ENCODE peak calls at places on chromosomes 1 and 21, in six cellular contexts. One of them, this sample, is unnamed.

GRCh38 chr1:12121212-12122000 is 45.4 kb upstream of the TNFRSF1B start:
- DNase-seq in body of pancreas: no peak
- DNase-seq in GM23338: no peak
- DNase-seq in neural progenitor cell: no peak
- DNase-seq in suprapubic skin: no peak
- DNase-seq in choroid plexus epithelial cell: peak
- DNase-seq in this sample: no peak

GRCh38 chr21:8998946-8999681 is 1522.3 kb upstream of the TPTE start:
- DNase-seq in body of pancreas: no peak
- DNase-seq in GM23338: peak
- DNase-seq in suprapubic skin: no peak
- DNase-seq in neural progenitor cell: no peak
- DNase-seq in choroid plexus epithelial cell: no peak
- DNase-seq in this sample: no peak

GRCh38 chr1:173867753-173868265 is at the start of gene GAS5:
- DNase-seq in GM23338: peak
- DNase-seq in body of pancreas: peak
- DNase-seq in neural progenitor cell: peak
- DNase-seq in suprapubic skin: peak
- DNase-seq in choroid plexus epithelial cell: peak
- DNase-seq in this sample: peak

GRCh38 chr1:58932820-58933598 is 149.2 kb upstream of the JUN start:
- DNase-seq in suprapubic skin: no peak
- DNase-seq in body of pancreas: peak
- DNase-seq in choroid plexus epithelial cell: peak
- DNase-seq in GM23338: no peak
- DNase-seq in neural progenitor cell: no peak
- DNase-seq in this sample: no peak

GRCh38 chr1:31181515-31182343 is 58.0 kb downstream of the NKAIN1 start:
- DNase-seq in body of pancreas: peak
- DNase-seq in neural progenitor cell: peak
- DNase-seq in suprapubic skin: no peak
- DNase-seq in GM23338: peak
- DNase-seq in choroid plexus epithelial cell: peak
- DNase-seq in this sample: no peak

GRCh38 chr1:37028981-37029617 is 5.2 kb downstream of the GRIK3 start:
- DNase-seq in choroid plexus epithelial cell: no peak
- DNase-seq in neural progenitor cell: no peak
- DNase-seq in body of pancreas: no peak
- DNase-seq in GM23338: peak
- DNase-seq in suprapubic skin: no peak
- DNase-seq in this sample: no peak

GRCh38 chr1:222880586-222880985 is 65.7 kb downstream of the DISP1 start:
- DNase-seq in body of pancreas: no peak
- DNase-seq in neural progenitor cell: no peak
- DNase-seq in choroid plexus epithelial cell: peak
- DNase-seq in GM23338: no peak
- DNase-seq in suprapubic skin: no peak
- DNase-seq in this sample: no peak

GRCh38 chr1:220811695-220812094 is 25.0 kb downstream of the MTARC1 start:
- DNase-seq in GM23338: no peak
- DNase-seq in body of pancreas: no peak
- DNase-seq in choroid plexus epithelial cell: no peak
- DNase-seq in suprapubic skin: no peak
- DNase-seq in neural progenitor cell: no peak
- DNase-seq in this sample: no peak

GRCh38 chr1:40926441-40926840 is 53.1 kb upstream of the CTPS1 start:
- DNase-seq in GM23338: no peak
- DNase-seq in suprapubic skin: peak
- DNase-seq in neural progenitor cell: no peak
- DNase-seq in choroid plexus epithelial cell: peak
- DNase-seq in body of pancreas: no peak
- DNase-seq in this sample: no peak

GRCh38 chr1:89525169-89525855 is 683 bp downstream of the LRRC8B start:
- DNase-seq in GM23338: peak
- DNase-seq in suprapubic skin: peak
- DNase-seq in choroid plexus epithelial cell: no peak
- DNase-seq in body of pancreas: peak
- DNase-seq in neural progenitor cell: peak
- DNase-seq in this sample: peak

GRCh38 chr21:45592208-45592619 is 50.0 kb upstream of the SLC19A1 start:
- DNase-seq in choroid plexus epithelial cell: peak
- DNase-seq in neural progenitor cell: no peak
- DNase-seq in suprapubic skin: peak
- DNase-seq in body of pancreas: peak
- DNase-seq in GM23338: no peak
- DNase-seq in this sample: no peak

GRCh38 chr1:183454377-183454776 is 17.9 kb upstream of the SMG7 start:
- DNase-seq in body of pancreas: no peak
- DNase-seq in neural progenitor cell: no peak
- DNase-seq in choroid plexus epithelial cell: no peak
- DNase-seq in suprapubic skin: no peak
- DNase-seq in GM23338: no peak
- DNase-seq in this sample: no peak

GRCh38 chr1:63854091-63854490 is 80.3 kb downstream of the ROR1 start:
- DNase-seq in neural progenitor cell: no peak
- DNase-seq in GM23338: no peak
- DNase-seq in choroid plexus epithelial cell: no peak
- DNase-seq in body of pancreas: no peak
- DNase-seq in suprapubic skin: no peak
- DNase-seq in this sample: no peak

GRCh38 chr1:23799255-23799569 is 1.3 kb downstream of the GALE start:
- DNase-seq in body of pancreas: no peak
- DNase-seq in choroid plexus epithelial cell: no peak
- DNase-seq in GM23338: no peak
- DNase-seq in suprapubic skin: no peak
- DNase-seq in neural progenitor cell: no peak
- DNase-seq in this sample: no peak

GRCh38 chr1:23795676-23796465 is 4.7 kb downstream of the GALE start:
- DNase-seq in neural progenitor cell: no peak
- DNase-seq in body of pancreas: no peak
- DNase-seq in choroid plexus epithelial cell: no peak
- DNase-seq in suprapubic skin: no peak
- DNase-seq in GM23338: no peak
- DNase-seq in this sample: no peak

GRCh38 chr1:23798662-23799142 is 1.9 kb downstream of the GALE start:
- DNase-seq in neural progenitor cell: no peak
- DNase-seq in suprapubic skin: no peak
- DNase-seq in GM23338: peak
- DNase-seq in body of pancreas: peak
- DNase-seq in choroid plexus epithelial cell: no peak
- DNase-seq in this sample: no peak

GRCh38 chr1:23797478-23798448 is 2.8 kb downstream of the GALE start:
- DNase-seq in neural progenitor cell: no peak
- DNase-seq in GM23338: no peak
- DNase-seq in body of pancreas: peak
- DNase-seq in suprapubic skin: no peak
- DNase-seq in choroid plexus epithelial cell: no peak
- DNase-seq in this sample: no peak

DNA sequence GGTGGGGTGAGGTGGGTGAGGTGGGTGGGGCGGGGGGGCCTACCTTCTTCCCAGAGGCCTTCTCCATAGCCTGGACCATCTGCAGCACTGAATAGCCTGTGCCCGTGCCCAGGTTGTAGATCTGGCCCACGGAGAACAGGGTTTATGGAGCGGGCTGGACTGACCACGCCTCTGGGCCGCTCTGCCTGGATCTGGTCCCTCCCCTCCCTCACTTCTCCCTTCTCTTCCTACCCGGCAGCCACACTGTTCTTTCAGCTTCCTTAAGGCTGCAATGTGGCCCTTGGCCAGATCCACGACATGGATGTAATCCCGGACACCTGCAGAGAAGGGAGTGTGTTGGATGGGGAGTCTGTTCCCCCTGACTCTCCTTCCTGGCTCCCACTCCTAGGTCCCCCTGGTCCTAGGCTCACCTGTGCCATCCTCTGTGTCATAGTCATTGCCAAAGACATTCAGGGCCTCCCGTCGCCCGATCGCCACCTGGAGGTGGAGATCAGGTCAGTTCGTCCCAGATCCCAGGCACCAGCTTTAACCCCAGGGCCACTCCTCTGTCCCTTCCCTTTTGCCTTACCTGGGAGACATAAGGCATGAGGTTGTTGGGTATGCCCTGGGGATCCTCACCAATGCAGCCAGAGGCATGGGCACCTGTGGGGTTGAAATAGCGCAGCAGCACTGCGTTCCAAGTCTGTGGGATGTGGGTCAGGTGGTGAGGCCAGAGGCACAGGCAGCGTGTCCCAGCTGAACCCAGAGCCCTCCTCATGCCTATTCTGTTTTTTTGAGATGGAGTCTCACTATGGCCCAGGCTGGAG is 3.9 kb downstream of the GALE start:
- DNase-seq in suprapubic skin: no peak
- DNase-seq in choroid plexus epithelial cell: no peak
- DNase-seq in body of pancreas: no peak
- DNase-seq in GM23338: peak
- DNase-seq in neural progenitor cell: no peak
- DNase-seq in this sample: no peak
- TF ChIP-seq CTCF in suprapubic skin: no peak
- TF ChIP-seq CTCF in choroid plexus epithelial cell: peak
- TF ChIP-seq CTCF in body of pancreas: peak
- TF ChIP-seq CTCF in GM23338: peak
- TF ChIP-seq CTCF in neural progenitor cell: no peak
- TF ChIP-seq CTCF in this sample: no peak

GRCh38 chr1:70411360-70411844 is 334 bp downstream of the CTH start:
- DNase-seq in choroid plexus epithelial cell: peak
- DNase-seq in body of pancreas: no peak
- DNase-seq in suprapubic skin: peak
- DNase-seq in GM23338: no peak
- DNase-seq in neural progenitor cell: no peak
- DNase-seq in this sample: no peak
- TF ChIP-seq CTCF in choroid plexus epithelial cell: no peak
- TF ChIP-seq CTCF in body of pancreas: no peak
- TF ChIP-seq CTCF in suprapubic skin: no peak
- TF ChIP-seq CTCF in GM23338: no peak
- TF ChIP-seq CTCF in neural progenitor cell: peak
- TF ChIP-seq CTCF in this sample: no peak

DNA sequence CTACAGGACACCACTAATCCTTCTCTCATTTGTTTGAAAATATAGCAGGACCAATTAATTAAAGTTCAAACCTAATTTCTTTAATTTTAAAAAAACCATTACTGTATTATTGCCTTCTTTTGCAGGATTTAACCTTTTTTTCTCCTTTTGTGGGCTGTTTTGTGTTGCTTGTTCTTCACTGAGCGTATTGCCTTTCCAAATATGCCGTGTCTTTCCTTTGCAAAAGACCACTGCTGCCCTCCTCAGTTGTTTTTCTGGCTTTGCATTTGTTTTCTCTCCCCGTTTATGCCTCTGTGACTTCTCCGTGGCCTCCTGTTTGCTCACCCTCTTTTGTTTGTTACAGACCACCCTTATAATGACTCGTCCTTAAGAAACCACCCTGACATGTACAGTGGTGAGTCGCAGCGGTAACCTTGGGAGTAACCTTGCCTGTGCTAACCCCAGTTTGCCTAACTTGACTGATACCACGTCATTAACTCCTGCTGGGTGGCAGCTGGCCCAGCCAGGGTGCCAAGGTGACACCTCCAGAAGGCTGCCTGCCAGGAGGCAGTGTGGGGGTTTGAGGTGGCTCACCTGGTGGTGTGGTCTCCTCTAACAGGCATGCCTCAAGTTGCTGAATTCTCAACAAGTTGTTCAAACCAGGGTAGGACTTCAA is 81.1 kb upstream of the CNTN2 start:
- DNase-seq in neural progenitor cell: no peak
- DNase-seq in body of pancreas: peak
- DNase-seq in GM23338: peak
- DNase-seq in choroid plexus epithelial cell: no peak
- DNase-seq in suprapubic skin: no peak
- DNase-seq in this sample: no peak
- TF ChIP-seq CTCF in neural progenitor cell: peak
- TF ChIP-seq CTCF in body of pancreas: no peak
- TF ChIP-seq CTCF in GM23338: peak
- TF ChIP-seq CTCF in choroid plexus epithelial cell: no peak
- TF ChIP-seq CTCF in suprapubic skin: no peak
- TF ChIP-seq CTCF in this sample: no peak

GRCh38 chr1:230120289-230120948 is 53.4 kb downstream of the GALNT2 start:
- DNase-seq in body of pancreas: no peak
- DNase-seq in neural progenitor cell: no peak
- DNase-seq in GM23338: no peak
- DNase-seq in choroid plexus epithelial cell: no peak
- DNase-seq in suprapubic skin: peak
- DNase-seq in this sample: no peak

GRCh38 chr1:230122361-230123279 is 55.6 kb downstream of the GALNT2 start:
- DNase-seq in body of pancreas: no peak
- DNase-seq in suprapubic skin: no peak
- DNase-seq in neural progenitor cell: no peak
- DNase-seq in GM23338: no peak
- DNase-seq in choroid plexus epithelial cell: no peak
- DNase-seq in this sample: no peak

GRCh38 chr1:230121950-230122349 is 54.9 kb downstream of the GALNT2 start:
- DNase-seq in neural progenitor cell: no peak
- DNase-seq in choroid plexus epithelial cell: no peak
- DNase-seq in suprapubic skin: no peak
- DNase-seq in GM23338: no peak
- DNase-seq in body of pancreas: peak
- DNase-seq in this sample: no peak

GRCh38 chr1:230119340-230119739 is 52.3 kb downstream of the GALNT2 start:
- DNase-seq in neural progenitor cell: no peak
- DNase-seq in GM23338: no peak
- DNase-seq in suprapubic skin: no peak
- DNase-seq in body of pancreas: no peak
- DNase-seq in choroid plexus epithelial cell: no peak
- DNase-seq in this sample: no peak

DNA sequence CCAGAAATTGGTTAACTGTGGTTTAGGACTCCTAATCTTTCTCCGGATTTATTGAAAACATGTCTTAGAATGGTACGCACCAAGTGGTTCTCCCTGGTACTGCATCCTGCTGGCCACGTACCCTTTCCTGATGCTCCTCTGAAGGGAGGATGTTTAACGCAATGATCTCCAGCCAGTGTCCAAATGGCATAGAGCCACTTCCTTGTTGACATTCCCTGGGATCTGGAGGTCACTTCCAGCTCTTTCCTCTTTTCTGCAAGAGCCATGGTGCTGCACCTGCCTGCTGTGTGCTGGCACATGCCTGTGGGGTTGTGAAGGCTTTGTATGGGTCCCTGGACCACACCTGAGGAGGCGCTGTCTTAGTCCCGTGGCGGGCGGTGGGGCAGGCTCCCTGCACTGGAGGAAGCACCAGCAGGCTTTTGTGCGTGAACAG is 53.9 kb downstream of the GALNT2 start:
- DNase-seq in body of pancreas: peak
- DNase-seq in GM23338: peak
- DNase-seq in choroid plexus epithelial cell: peak
- DNase-seq in neural progenitor cell: peak
- DNase-seq in suprapubic skin: no peak
- DNase-seq in this sample: no peak
- TF ChIP-seq CTCF in body of pancreas: peak
- TF ChIP-seq CTCF in GM23338: peak
- TF ChIP-seq CTCF in choroid plexus epithelial cell: peak
- TF ChIP-seq CTCF in neural progenitor cell: peak
- TF ChIP-seq CTCF in suprapubic skin: peak
- TF ChIP-seq CTCF in this sample: peak

This sample was measured in mesothelial cell of epicardium.